ENCODE peak calls at places on chromosomes 16 and 17, in nine cellular contexts. One of them, this sample, is unnamed.

GRCh38 chr16:1923299-1924034 is 5.3 kb upstream of the HS3ST6 start:
- DNase-seq in stimulated activated CD4-positive, alpha-beta T cell treated with anti-CD3 and anti-CD28 coated beads, Interleukin-4, amount 100 ng/mL, for 48 hours: no peak
- DNase-seq in HTR-8/SVneo: peak
- DNase-seq in thoracic aorta: no peak
- DNase-seq in bronchial epithelial cell: no peak
- DNase-seq in islet precursor cell: peak
- DNase-seq in activated effector memory CD4-positive, alpha-beta T cell treated with Interleukin-2 at 50 U/mL for 16 hours: no peak
- DNase-seq in Daoy: peak
- DNase-seq in cerebellum: no peak
- DNase-seq in this sample: peak

GRCh38 chr17:28341516-28341915 is 6.0 kb downstream of the TNFAIP1 start:
- DNase-seq in stimulated activated CD4-positive, alpha-beta T cell treated with anti-CD3 and anti-CD28 coated beads, Interleukin-4, amount 100 ng/mL, for 48 hours: no peak
- DNase-seq in HTR-8/SVneo: no peak
- DNase-seq in thoracic aorta: no peak
- DNase-seq in bronchial epithelial cell: no peak
- DNase-seq in islet precursor cell: no peak
- DNase-seq in activated effector memory CD4-positive, alpha-beta T cell treated with Interleukin-2 at 50 U/mL for 16 hours: no peak
- DNase-seq in Daoy: no peak
- DNase-seq in cerebellum: no peak
- DNase-seq in this sample: no peak

GRCh38 chr17:79299349-79299748 is 224.7 kb downstream of the ENGASE start:
- DNase-seq in stimulated activated CD4-positive, alpha-beta T cell treated with anti-CD3 and anti-CD28 coated beads, Interleukin-4, amount 100 ng/mL, for 48 hours: no peak
- DNase-seq in HTR-8/SVneo: no peak
- DNase-seq in thoracic aorta: no peak
- DNase-seq in bronchial epithelial cell: no peak
- DNase-seq in islet precursor cell: no peak
- DNase-seq in activated effector memory CD4-positive, alpha-beta T cell treated with Interleukin-2 at 50 U/mL for 16 hours: no peak
- DNase-seq in Daoy: no peak
- DNase-seq in cerebellum: no peak
- DNase-seq in this sample: no peak

GRCh38 chr16:50445603-50446250 is 76.9 kb upstream of the BRD7 start:
- DNase-seq in stimulated activated CD4-positive, alpha-beta T cell treated with anti-CD3 and anti-CD28 coated beads, Interleukin-4, amount 100 ng/mL, for 48 hours: no peak
- DNase-seq in HTR-8/SVneo: no peak
- DNase-seq in thoracic aorta: no peak
- DNase-seq in bronchial epithelial cell: no peak
- DNase-seq in islet precursor cell: no peak
- DNase-seq in activated effector memory CD4-positive, alpha-beta T cell treated with Interleukin-2 at 50 U/mL for 16 hours: no peak
- DNase-seq in Daoy: no peak
- DNase-seq in cerebellum: no peak
- DNase-seq in this sample: no peak

GRCh38 chr17:56478836-56479447 is 114.6 kb upstream of the NOG start:
- DNase-seq in stimulated activated CD4-positive, alpha-beta T cell treated with anti-CD3 and anti-CD28 coated beads, Interleukin-4, amount 100 ng/mL, for 48 hours: no peak
- DNase-seq in HTR-8/SVneo: peak
- DNase-seq in thoracic aorta: no peak
- DNase-seq in bronchial epithelial cell: peak
- DNase-seq in islet precursor cell: no peak
- DNase-seq in activated effector memory CD4-positive, alpha-beta T cell treated with Interleukin-2 at 50 U/mL for 16 hours: no peak
- DNase-seq in Daoy: peak
- DNase-seq in cerebellum: no peak
- DNase-seq in this sample: no peak

GRCh38 chr17:61338874-61339478 is 60.7 kb upstream of the TBX2 start:
- DNase-seq in stimulated activated CD4-positive, alpha-beta T cell treated with anti-CD3 and anti-CD28 coated beads, Interleukin-4, amount 100 ng/mL, for 48 hours: no peak
- DNase-seq in HTR-8/SVneo: no peak
- DNase-seq in thoracic aorta: no peak
- DNase-seq in bronchial epithelial cell: no peak
- DNase-seq in islet precursor cell: no peak
- DNase-seq in activated effector memory CD4-positive, alpha-beta T cell treated with Interleukin-2 at 50 U/mL for 16 hours: no peak
- DNase-seq in Daoy: no peak
- DNase-seq in cerebellum: no peak
- DNase-seq in this sample: no peak

GRCh38 chr17:82205720-82206508 is 6.7 kb downstream of the CCDC57 start:
- DNase-seq in stimulated activated CD4-positive, alpha-beta T cell treated with anti-CD3 and anti-CD28 coated beads, Interleukin-4, amount 100 ng/mL, for 48 hours: no peak
- DNase-seq in HTR-8/SVneo: peak
- DNase-seq in thoracic aorta: no peak
- DNase-seq in bronchial epithelial cell: peak
- DNase-seq in islet precursor cell: peak
- DNase-seq in activated effector memory CD4-positive, alpha-beta T cell treated with Interleukin-2 at 50 U/mL for 16 hours: peak
- DNase-seq in Daoy: peak
- DNase-seq in cerebellum: peak
- DNase-seq in this sample: peak

GRCh38 chr17:28416703-28417311 is 10.8 kb upstream of the SLC46A1 start:
- DNase-seq in stimulated activated CD4-positive, alpha-beta T cell treated with anti-CD3 and anti-CD28 coated beads, Interleukin-4, amount 100 ng/mL, for 48 hours: peak
- DNase-seq in HTR-8/SVneo: peak
- DNase-seq in thoracic aorta: no peak
- DNase-seq in bronchial epithelial cell: peak
- DNase-seq in islet precursor cell: peak
- DNase-seq in activated effector memory CD4-positive, alpha-beta T cell treated with Interleukin-2 at 50 U/mL for 16 hours: peak
- DNase-seq in Daoy: peak
- DNase-seq in cerebellum: no peak
- DNase-seq in this sample: peak

GRCh38 chr17:68289473-68289872 is 1.5 kb downstream of the SLC16A6 start:
- DNase-seq in stimulated activated CD4-positive, alpha-beta T cell treated with anti-CD3 and anti-CD28 coated beads, Interleukin-4, amount 100 ng/mL, for 48 hours: no peak
- DNase-seq in HTR-8/SVneo: no peak
- DNase-seq in thoracic aorta: no peak
- DNase-seq in bronchial epithelial cell: peak
- DNase-seq in islet precursor cell: no peak
- DNase-seq in activated effector memory CD4-positive, alpha-beta T cell treated with Interleukin-2 at 50 U/mL for 16 hours: no peak
- DNase-seq in Daoy: no peak
- DNase-seq in cerebellum: no peak
- DNase-seq in this sample: no peak

GRCh38 chr17:35376245-35376644 is 2.8 kb upstream of the SLFN11 start:
- DNase-seq in stimulated activated CD4-positive, alpha-beta T cell treated with anti-CD3 and anti-CD28 coated beads, Interleukin-4, amount 100 ng/mL, for 48 hours: no peak
- DNase-seq in HTR-8/SVneo: no peak
- DNase-seq in thoracic aorta: no peak
- DNase-seq in bronchial epithelial cell: peak
- DNase-seq in islet precursor cell: no peak
- DNase-seq in activated effector memory CD4-positive, alpha-beta T cell treated with Interleukin-2 at 50 U/mL for 16 hours: no peak
- DNase-seq in Daoy: no peak
- DNase-seq in cerebellum: no peak
- DNase-seq in this sample: no peak

GRCh38 chr17:36715951-36716350 is 114.6 kb downstream of the MRM1 start:
- DNase-seq in stimulated activated CD4-positive, alpha-beta T cell treated with anti-CD3 and anti-CD28 coated beads, Interleukin-4, amount 100 ng/mL, for 48 hours: no peak
- DNase-seq in HTR-8/SVneo: no peak
- DNase-seq in thoracic aorta: no peak
- DNase-seq in bronchial epithelial cell: no peak
- DNase-seq in islet precursor cell: no peak
- DNase-seq in activated effector memory CD4-positive, alpha-beta T cell treated with Interleukin-2 at 50 U/mL for 16 hours: no peak
- DNase-seq in Daoy: no peak
- DNase-seq in cerebellum: no peak
- DNase-seq in this sample: no peak

GRCh38 chr16:2532494-2533141 is 1.4 kb upstream of the CEMP1 start:
- DNase-seq in stimulated activated CD4-positive, alpha-beta T cell treated with anti-CD3 and anti-CD28 coated beads, Interleukin-4, amount 100 ng/mL, for 48 hours: peak
- DNase-seq in HTR-8/SVneo: peak
- DNase-seq in thoracic aorta: no peak
- DNase-seq in bronchial epithelial cell: peak
- DNase-seq in islet precursor cell: peak
- DNase-seq in activated effector memory CD4-positive, alpha-beta T cell treated with Interleukin-2 at 50 U/mL for 16 hours: peak
- DNase-seq in Daoy: peak
- DNase-seq in cerebellum: peak
- DNase-seq in this sample: no peak

GRCh38 chr17:41777579-41778188 is 8.8 kb downstream of the JUP start:
- DNase-seq in stimulated activated CD4-positive, alpha-beta T cell treated with anti-CD3 and anti-CD28 coated beads, Interleukin-4, amount 100 ng/mL, for 48 hours: no peak
- DNase-seq in HTR-8/SVneo: peak
- DNase-seq in thoracic aorta: no peak
- DNase-seq in bronchial epithelial cell: peak
- DNase-seq in islet precursor cell: no peak
- DNase-seq in activated effector memory CD4-positive, alpha-beta T cell treated with Interleukin-2 at 50 U/mL for 16 hours: no peak
- DNase-seq in Daoy: peak
- DNase-seq in cerebellum: peak
- DNase-seq in this sample: no peak

GRCh38 chr17:3917391-3917931 is 1.2 kb upstream of the P2RX1 start:
- DNase-seq in stimulated activated CD4-positive, alpha-beta T cell treated with anti-CD3 and anti-CD28 coated beads, Interleukin-4, amount 100 ng/mL, for 48 hours: no peak
- DNase-seq in HTR-8/SVneo: peak
- DNase-seq in thoracic aorta: no peak
- DNase-seq in bronchial epithelial cell: no peak
- DNase-seq in islet precursor cell: no peak
- DNase-seq in activated effector memory CD4-positive, alpha-beta T cell treated with Interleukin-2 at 50 U/mL for 16 hours: no peak
- DNase-seq in Daoy: peak
- DNase-seq in cerebellum: no peak
- DNase-seq in this sample: no peak

GRCh38 chr17:69967910-69968411 is 107.1 kb upstream of the KCNJ16 start:
- DNase-seq in stimulated activated CD4-positive, alpha-beta T cell treated with anti-CD3 and anti-CD28 coated beads, Interleukin-4, amount 100 ng/mL, for 48 hours: no peak
- DNase-seq in HTR-8/SVneo: no peak
- DNase-seq in thoracic aorta: no peak
- DNase-seq in bronchial epithelial cell: no peak
- DNase-seq in islet precursor cell: no peak
- DNase-seq in activated effector memory CD4-positive, alpha-beta T cell treated with Interleukin-2 at 50 U/mL for 16 hours: no peak
- DNase-seq in Daoy: peak
- DNase-seq in cerebellum: no peak
- DNase-seq in this sample: no peak

GRCh38 chr17:12789075-12789975 is at the start of gene ARHGAP44:
- DNase-seq in stimulated activated CD4-positive, alpha-beta T cell treated with anti-CD3 and anti-CD28 coated beads, Interleukin-4, amount 100 ng/mL, for 48 hours: peak
- DNase-seq in HTR-8/SVneo: peak
- DNase-seq in thoracic aorta: no peak
- DNase-seq in bronchial epithelial cell: peak
- DNase-seq in islet precursor cell: peak
- DNase-seq in activated effector memory CD4-positive, alpha-beta T cell treated with Interleukin-2 at 50 U/mL for 16 hours: no peak
- DNase-seq in Daoy: peak
- DNase-seq in cerebellum: peak
- DNase-seq in this sample: peak

GRCh38 chr17:77840576-77841160 is 117.8 kb upstream of the TNRC6C start:
- DNase-seq in stimulated activated CD4-positive, alpha-beta T cell treated with anti-CD3 and anti-CD28 coated beads, Interleukin-4, amount 100 ng/mL, for 48 hours: no peak
- DNase-seq in HTR-8/SVneo: no peak
- DNase-seq in thoracic aorta: no peak
- DNase-seq in bronchial epithelial cell: no peak
- DNase-seq in islet precursor cell: no peak
- DNase-seq in activated effector memory CD4-positive, alpha-beta T cell treated with Interleukin-2 at 50 U/mL for 16 hours: no peak
- DNase-seq in Daoy: no peak
- DNase-seq in cerebellum: no peak
- DNase-seq in this sample: no peak

GRCh38 chr17:78338860-78339259 is 21.0 kb downstream of the SOCS3 start:
- DNase-seq in stimulated activated CD4-positive, alpha-beta T cell treated with anti-CD3 and anti-CD28 coated beads, Interleukin-4, amount 100 ng/mL, for 48 hours: no peak
- DNase-seq in HTR-8/SVneo: no peak
- DNase-seq in thoracic aorta: no peak
- DNase-seq in bronchial epithelial cell: peak
- DNase-seq in islet precursor cell: no peak
- DNase-seq in activated effector memory CD4-positive, alpha-beta T cell treated with Interleukin-2 at 50 U/mL for 16 hours: no peak
- DNase-seq in Daoy: no peak
- DNase-seq in cerebellum: no peak
- DNase-seq in this sample: no peak

GRCh38 chr17:40522250-40522960 is 21.0 kb upstream of the TNS4 start:
- DNase-seq in stimulated activated CD4-positive, alpha-beta T cell treated with anti-CD3 and anti-CD28 coated beads, Interleukin-4, amount 100 ng/mL, for 48 hours: no peak
- DNase-seq in HTR-8/SVneo: no peak
- DNase-seq in thoracic aorta: no peak
- DNase-seq in bronchial epithelial cell: no peak
- DNase-seq in islet precursor cell: no peak
- DNase-seq in activated effector memory CD4-positive, alpha-beta T cell treated with Interleukin-2 at 50 U/mL for 16 hours: no peak
- DNase-seq in Daoy: no peak
- DNase-seq in cerebellum: no peak
- DNase-seq in this sample: no peak

GRCh38 chr16:67284699-67285646 is 5.6 kb downstream of the PLEKHG4 start:
- DNase-seq in stimulated activated CD4-positive, alpha-beta T cell treated with anti-CD3 and anti-CD28 coated beads, Interleukin-4, amount 100 ng/mL, for 48 hours: no peak
- DNase-seq in HTR-8/SVneo: peak
- DNase-seq in thoracic aorta: no peak
- DNase-seq in bronchial epithelial cell: peak
- DNase-seq in islet precursor cell: peak
- DNase-seq in activated effector memory CD4-positive, alpha-beta T cell treated with Interleukin-2 at 50 U/mL for 16 hours: no peak
- DNase-seq in Daoy: peak
- DNase-seq in cerebellum: peak
- DNase-seq in this sample: peak

GRCh38 chr17:45221997-45222272 is 250 bp downstream of the FMNL1 start:
- DNase-seq in stimulated activated CD4-positive, alpha-beta T cell treated with anti-CD3 and anti-CD28 coated beads, Interleukin-4, amount 100 ng/mL, for 48 hours: no peak
- DNase-seq in HTR-8/SVneo: no peak
- DNase-seq in thoracic aorta: no peak
- DNase-seq in bronchial epithelial cell: no peak
- DNase-seq in islet precursor cell: no peak
- DNase-seq in activated effector memory CD4-positive, alpha-beta T cell treated with Interleukin-2 at 50 U/mL for 16 hours: no peak
- DNase-seq in Daoy: no peak
- DNase-seq in cerebellum: no peak
- DNase-seq in this sample: peak

GRCh38 chr17:64081802-64082799 is 47.8 kb downstream of the ERN1 start:
- DNase-seq in stimulated activated CD4-positive, alpha-beta T cell treated with anti-CD3 and anti-CD28 coated beads, Interleukin-4, amount 100 ng/mL, for 48 hours: no peak
- DNase-seq in HTR-8/SVneo: peak
- DNase-seq in thoracic aorta: no peak
- DNase-seq in bronchial epithelial cell: peak
- DNase-seq in islet precursor cell: peak
- DNase-seq in activated effector memory CD4-positive, alpha-beta T cell treated with Interleukin-2 at 50 U/mL for 16 hours: no peak
- DNase-seq in Daoy: peak
- DNase-seq in cerebellum: peak
- DNase-seq in this sample: no peak